ENCODE peak calls at places on chromosomes 1 and 21, in four cellular contexts. O is HepG2, S is HEK293T, U is GM12878. M is an unnamed sample.

GRCh38 chr1:158095737-158096335 is 84.9 kb upstream of the CD1D start:
- DNase-seq in O (no peak), S (peak), U (no peak), M (peak)

GRCh38 chr1:220696863-220697231 is 6.7 kb downstream of the C1orf115 start:
- DNase-seq in O (no peak), S (no peak), U (no peak), M (no peak)

GRCh38 chr1:69824932-69825331 is 257.2 kb downstream of the LRRC7 start:
- DNase-seq in O (no peak), S (no peak), U (no peak), M (no peak)

GRCh38 chr1:33338495-33339211 is 17.8 kb upstream of the A3GALT2 start:
- DNase-seq in O (peak), S (peak), U (no peak), M (peak)

GRCh38 chr1:77834771-77835334 is 53.6 kb upstream of the NEXN start:
- DNase-seq in O (no peak), S (no peak), U (no peak), M (no peak)

GRCh38 chr1:118945460-118945859 is 42.7 kb downstream of the TBX15 start:
- DNase-seq in O (no peak), S (no peak), U (no peak), M (no peak)

GRCh38 chr1:45796381-45796780 is 7.0 kb upstream of the MAST2 start:
- DNase-seq in O (no peak), S (no peak), U (no peak), M (no peak)

GRCh38 chr1:243513726-243514491 is 258.1 kb downstream of the SDCCAG8 start:
- DNase-seq in O (no peak), S (no peak), U (no peak), M (no peak)

GRCh38 chr1:209456878-209457277 is 126.6 kb upstream of the CAMK1G start:
- DNase-seq in O (no peak), S (no peak), U (no peak), M (no peak)

GRCh38 chr1:59375321-59376220 is 78.7 kb downstream of the FGGY start:
- DNase-seq in O (no peak), S (no peak), U (no peak), M (no peak)

GRCh38 chr1:46948629-46949282 is 7.5 kb upstream of the CYP4A11 start:
- DNase-seq in O (peak), S (no peak), U (no peak), M (no peak)

GRCh38 chr1:76659171-76659940 is 207.9 kb upstream of the ST6GALNAC5 start:
- DNase-seq in O (no peak), S (no peak), U (no peak), M (no peak)

GRCh38 chr21:33451634-33452071 is 28.1 kb downstream of the TMEM50B start:
- DNase-seq in O (peak), S (no peak), U (no peak), M (no peak)

GRCh38 chr1:44029911-44030605 is 1.2 kb downstream of the SLC6A9 start:
- DNase-seq in O (peak), S (peak), U (peak), M (peak)

GRCh38 chr1:100927276-100927675 is 31.4 kb downstream of the SLC30A7 start:
- DNase-seq in O (no peak), S (no peak), U (no peak), M (no peak)

GRCh38 chr1:204692852-204693356 is 7.4 kb upstream of the LRRN2 start:
- DNase-seq in O (no peak), S (no peak), U (no peak), M (peak)

GRCh38 chr1:221992427-221992826 is 250.5 kb upstream of the DUSP10 start:
- DNase-seq in O (no peak), S (no peak), U (peak), M (no peak)

GRCh38 chr1:184163674-184164470 is 112.3 kb downstream of the TSEN15 start:
- DNase-seq in O (no peak), S (no peak), U (peak), M (peak)

GRCh38 chr1:39183503-39184353 is 20.8 kb upstream of the MACF1 start:
- DNase-seq in O (peak), S (peak), U (no peak), M (peak)

GRCh38 chr1:156750932-156751723 is at the start of gene HDGF:
- DNase-seq in O (no peak), S (peak), U (no peak), M (peak)

GRCh38 chr1:172451002-172451443 is 7.2 kb upstream of the PIGC start:
- DNase-seq in O (peak), S (no peak), U (no peak), M (no peak)

GRCh38 chr1:156474966-156475365 is 25.6 kb downstream of the MEF2D start:
- DNase-seq in O (no peak), S (no peak), U (no peak), M (no peak)

GRCh38 chr1:231679109-231679508 is 52.5 kb downstream of the DISC1 start:
- DNase-seq in O (no peak), S (no peak), U (no peak), M (no peak)

GRCh38 chr1:98053471-98054366 is 132.9 kb upstream of the DPYD start:
- DNase-seq in O (peak), S (peak), U (no peak), M (peak)

GRCh38 chr1:107140703-107141490 is at the start of gene NTNG1:
- DNase-seq in O (no peak), S (peak), U (no peak), M (no peak)

GRCh38 chr1:245645406-245645805 is 490.6 kb downstream of the KIF26B start:
- DNase-seq in O (no peak), S (no peak), U (peak), M (no peak)

GRCh38 chr1:96409087-96409486 is 312.5 kb upstream of the PTBP2 start:
- DNase-seq in O (no peak), S (no peak), U (no peak), M (no peak)

GRCh38 chr1:160082487-160082886 is 1.1 kb downstream of the KCNJ9 start:
- DNase-seq in O (no peak), S (no peak), U (no peak), M (no peak)
- TF ChIP-seq FOXK2 in O (no peak), S (no peak), U (no peak), M (no peak)

GRCh38 chr1:93749487-93749886 is 67.8 kb upstream of the BCAR3 start:
- DNase-seq in O (no peak), S (no peak), U (no peak), M (no peak)

GRCh38 chr1:93750946-93751345 is 69.3 kb upstream of the BCAR3 start:
- DNase-seq in O (no peak), S (no peak), U (no peak), M (no peak)

GRCh38 chr1:93746423-93746822 is 64.8 kb upstream of the BCAR3 start:
- DNase-seq in O (no peak), S (no peak), U (no peak), M (no peak)

GRCh38 chr1:93751391-93752250 is 70.0 kb upstream of the BCAR3 start:
- DNase-seq in O (no peak), S (no peak), U (no peak), M (no peak)

DNA sequence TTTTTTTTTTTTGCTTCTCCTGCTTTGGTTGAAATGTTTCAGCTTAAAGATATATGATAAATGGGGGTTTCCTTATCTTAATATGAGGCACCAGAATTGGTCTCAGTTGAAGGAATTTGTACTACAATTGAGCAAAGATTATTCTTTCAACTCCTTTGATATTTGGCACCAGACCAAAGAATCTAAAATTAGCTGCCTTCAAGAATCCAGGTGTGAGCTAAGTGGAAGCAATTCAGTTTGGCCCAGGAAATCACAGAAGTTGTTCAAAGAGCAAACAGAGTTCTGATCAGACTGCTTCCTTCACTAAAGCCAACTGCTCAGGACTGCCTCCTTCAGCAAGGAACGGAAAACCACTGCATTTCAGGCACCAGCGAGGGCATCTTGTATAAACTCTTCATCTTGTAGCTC is 68.3 kb upstream of the BCAR3 start:
- DNase-seq in O (no peak), S (no peak), U (no peak), M (no peak)
- TF ChIP-seq FOXK2 in O (no peak), S (no peak), U (no peak), M (no peak)

GRCh38 chr1:186710696-186711095 is 30.5 kb upstream of the PTGS2 start:
- DNase-seq in O (no peak), S (no peak), U (no peak), M (no peak)

GRCh38 chr1:186715887-186716809 is 35.9 kb upstream of the PTGS2 start:
- DNase-seq in O (peak), S (no peak), U (no peak), M (no peak)
- TF ChIP-seq FOXK2 in O (no peak), S (no peak), U (no peak), M (no peak)

GRCh38 chr1:113784104-113784779 is 25.0 kb upstream of the PHTF1 start:
- DNase-seq in O (no peak), S (no peak), U (peak), M (no peak)
- TF ChIP-seq FOXK2 in O (no peak), S (no peak), U (no peak), M (no peak)

DNA sequence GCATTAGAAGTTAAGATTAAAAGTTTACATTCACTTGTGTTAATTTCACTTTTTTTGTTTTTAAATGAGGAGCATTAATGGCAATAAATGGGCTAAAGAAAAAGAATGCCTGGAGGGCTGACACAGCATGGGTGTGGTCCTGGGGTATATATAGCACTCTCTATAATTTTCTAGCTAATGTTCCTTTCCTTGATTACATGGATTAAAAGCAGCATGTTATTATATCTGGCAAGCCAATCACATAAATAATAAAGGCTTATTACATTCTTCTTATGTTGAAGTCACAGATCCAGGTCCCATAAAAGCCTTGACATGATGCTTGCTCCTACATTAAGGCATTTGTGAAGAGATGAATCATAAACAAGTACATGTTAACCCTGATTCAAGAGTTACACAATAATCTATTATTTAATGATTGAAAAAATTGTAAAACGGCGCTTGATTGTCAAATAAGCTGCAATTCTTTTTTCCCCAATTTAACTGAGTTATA is 91.4 kb downstream of the LYPLAL1 start:
- DNase-seq in O (no peak), S (no peak), U (no peak), M (no peak)
- TF ChIP-seq FOXK2 in O (no peak), S (no peak), U (no peak), M (no peak)

DNA sequence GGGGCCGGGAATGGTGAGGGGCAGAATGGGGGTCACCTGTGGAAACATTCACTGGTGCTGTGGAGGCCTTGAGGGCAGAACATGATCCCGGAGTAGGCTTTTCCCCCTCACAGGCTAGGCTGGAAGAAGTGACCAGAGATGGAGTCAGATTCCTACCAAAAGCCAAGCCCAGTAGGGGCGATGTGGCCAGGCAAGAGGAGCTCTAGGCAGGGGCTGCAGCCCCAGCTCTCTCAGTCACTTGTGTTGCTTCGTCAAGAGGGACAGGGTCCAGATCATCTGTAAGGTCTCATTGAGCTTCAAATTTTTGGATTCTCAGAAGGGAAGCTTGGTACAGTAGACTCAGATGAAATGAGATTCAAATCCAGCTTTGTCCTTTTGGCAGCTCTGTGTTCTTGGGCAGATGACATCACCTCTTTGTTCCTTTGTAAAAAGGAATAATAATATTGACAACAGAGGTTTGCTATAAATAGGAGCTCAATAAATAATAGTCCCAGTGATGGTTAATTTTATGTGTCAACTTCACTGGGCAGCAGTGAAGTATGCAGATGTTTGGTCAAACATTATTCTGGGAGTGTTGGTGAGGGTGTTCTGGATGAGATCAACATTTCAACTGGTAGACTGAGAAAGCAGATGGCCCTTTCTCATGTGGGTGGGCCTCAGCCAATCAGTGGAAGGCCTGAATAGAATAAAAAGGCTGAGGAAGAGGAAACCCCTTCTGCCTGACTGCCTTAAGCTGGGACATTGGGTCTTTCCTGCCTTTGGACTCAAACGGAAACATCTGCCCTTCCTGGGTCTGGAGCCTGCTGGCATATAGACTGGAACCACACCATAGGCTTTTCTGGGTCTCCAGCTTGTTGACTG is 324.7 kb upstream of the USP24 start:
- DNase-seq in O (no peak), S (no peak), U (no peak), M (no peak)
- TF ChIP-seq FOXK2 in O (no peak), S (no peak), U (no peak), M (no peak)

M was measured in K562.